ENCODE peak calls at places on chromosomes 7 and 10, in ten cellular contexts. K is hepatocyte, L is ovary, S is NB4, H is bronchial epithelial cell, A is transverse colon, Z is colonic mucosa, X is glutamatergic neuron, B is fibroblast of lung, R is heart right ventricle. D is an unnamed sample.

GRCh38 chr10:17109475-17110207 is 20.0 kb downstream of the CUBN start:
- DNase-seq in K (no peak), L (no peak), S (peak; percentile 4), H (peak; percentile 65), A (no peak), Z (no peak), X (no peak), B (peak; percentile 84), R (no peak), D (no peak)

GRCh38 chr7:122123746-122124145 is 20.3 kb downstream of the AASS start:
- DNase-seq in K (no peak), L (no peak), S (no peak), H (peak; percentile 56), A (no peak), Z (no peak), X (no peak), B (peak; percentile 56), R (no peak), D (no peak)

GRCh38 chr10:86411852-86412550 is 45.4 kb upstream of the GRID1 start:
- DNase-seq in K (no peak), L (no peak), S (no peak), H (no peak), A (no peak), Z (no peak), X (no peak), B (no peak), R (no peak), D (no peak)

GRCh38 chr7:121623130-121623872 is 227.2 kb upstream of the FAM3C start:
- DNase-seq in K (no peak), L (no peak), S (no peak), H (peak; percentile 18), A (no peak), Z (no peak), X (no peak), B (no peak), R (no peak), D (no peak)

GRCh38 chr10:59006511-59007306 is 169.7 kb upstream of the PHYHIPL start:
- DNase-seq in K (no peak), L (peak; percentile 49), S (peak; percentile 6), H (peak; percentile 60), A (no peak), Z (no peak), X (no peak), B (peak; percentile 84), R (peak; percentile 32), D (no peak)

GRCh38 chr7:117347962-117348672 is 25.3 kb upstream of the WNT2 start:
- DNase-seq in K (no peak), L (no peak), S (no peak), H (no peak), A (no peak), Z (no peak), X (no peak), B (no peak), R (no peak), D (no peak)

GRCh38 chr10:68636335-68636734 is 76.2 kb downstream of the TET1 start:
- DNase-seq in K (no peak), L (no peak), S (no peak), H (no peak), A (no peak), Z (no peak), X (no peak), B (no peak), R (no peak), D (no peak)

GRCh38 chr10:17257466-17258321 is 29.7 kb downstream of the VIM start:
- DNase-seq in K (peak; percentile 85), L (peak; percentile 42), S (peak; percentile 71), H (peak; percentile 62), A (peak; percentile 50), Z (peak; percentile 74), X (peak; percentile 31), B (peak; percentile 67), R (peak; percentile 65), D (peak; percentile 21)

GRCh38 chr7:97499204-97499603 is 232.7 kb upstream of the TAC1 start:
- DNase-seq in K (peak; percentile 55), L (no peak), S (peak; percentile 56), H (peak; percentile 46), A (peak; percentile 41), Z (peak; percentile 27), X (peak; percentile 39), B (no peak), R (no peak), D (no peak)

GRCh38 chr7:13850185-13850752 is 139.2 kb downstream of the ETV1 start:
- DNase-seq in K (peak; percentile 60), L (no peak), S (peak; percentile 96), H (peak; percentile 98), A (peak; percentile 11), Z (peak; percentile 31), X (no peak), B (peak; percentile 99), R (no peak), D (no peak)

GRCh38 chr7:16619979-16620408 is 25.6 kb downstream of the ANKMY2 start:
- DNase-seq in K (no peak), L (no peak), S (no peak), H (peak; percentile 55), A (no peak), Z (no peak), X (no peak), B (peak; percentile 45), R (no peak), D (no peak)

GRCh38 chr10:79292026-79292425 is 55.2 kb upstream of the PPIF start:
- DNase-seq in K (no peak), L (no peak), S (no peak), H (no peak), A (no peak), Z (no peak), X (no peak), B (no peak), R (no peak), D (no peak)

GRCh38 chr7:76077435-76077834 is 29.5 kb downstream of the MDH2 start:
- DNase-seq in K (no peak), L (no peak), S (peak; percentile 58), H (no peak), A (no peak), Z (no peak), X (no peak), B (peak; percentile 42), R (no peak), D (no peak)

GRCh38 chr10:102001435-102002068 is 54.4 kb downstream of the ARMH3 start:
- DNase-seq in K (no peak), L (no peak), S (no peak), H (no peak), A (no peak), Z (no peak), X (no peak), B (peak; percentile 9), R (no peak), D (no peak)

GRCh38 chr10:124005091-124005490 is 88.3 kb downstream of the CHST15 start:
- DNase-seq in K (no peak), L (no peak), S (no peak), H (no peak), A (no peak), Z (no peak), X (peak; percentile 6), B (no peak), R (no peak), D (no peak)

GRCh38 chr10:96614515-96614914 is 27.7 kb upstream of the TM9SF3 start:
- DNase-seq in K (peak; percentile 34), L (no peak), S (no peak), H (peak; percentile 86), A (no peak), Z (peak; percentile 76), X (no peak), B (peak; percentile 94), R (no peak), D (no peak)

DNA sequence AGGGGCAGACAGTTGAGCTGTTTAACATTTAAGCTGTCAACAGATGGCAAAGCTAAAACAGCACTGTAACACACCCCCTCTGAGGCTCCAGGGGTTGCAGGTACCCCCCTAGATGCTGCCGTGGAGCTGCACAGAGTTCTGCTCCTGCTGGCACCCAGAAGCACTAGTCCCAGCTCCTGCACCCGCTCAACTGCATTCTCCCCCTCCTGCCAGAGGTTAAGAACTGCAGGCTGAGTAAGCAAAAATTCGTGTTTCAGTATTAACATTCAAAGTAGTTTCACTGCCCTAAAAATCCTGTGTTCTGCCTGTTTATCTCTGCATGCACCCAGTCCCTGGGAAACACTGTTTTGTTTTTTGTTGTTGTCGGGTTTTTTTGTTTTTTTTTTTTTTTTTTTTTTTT is 790.8 kb upstream of the KCND2 start:
- DNase-seq in K (peak; percentile 58), L (no peak), S (peak; percentile 53), H (peak; percentile 23), A (no peak), Z (no peak), X (peak; percentile 48), B (peak; percentile 2), R (no peak), D (peak; percentile 39)
- TF ChIP-seq CTCF in K (peak; percentile 34), L (no peak), S (peak; percentile 33), H (peak; percentile 50), A (no peak), Z (no peak), X (peak; percentile 38), B (no peak), R (no peak), D (no peak)

DNA sequence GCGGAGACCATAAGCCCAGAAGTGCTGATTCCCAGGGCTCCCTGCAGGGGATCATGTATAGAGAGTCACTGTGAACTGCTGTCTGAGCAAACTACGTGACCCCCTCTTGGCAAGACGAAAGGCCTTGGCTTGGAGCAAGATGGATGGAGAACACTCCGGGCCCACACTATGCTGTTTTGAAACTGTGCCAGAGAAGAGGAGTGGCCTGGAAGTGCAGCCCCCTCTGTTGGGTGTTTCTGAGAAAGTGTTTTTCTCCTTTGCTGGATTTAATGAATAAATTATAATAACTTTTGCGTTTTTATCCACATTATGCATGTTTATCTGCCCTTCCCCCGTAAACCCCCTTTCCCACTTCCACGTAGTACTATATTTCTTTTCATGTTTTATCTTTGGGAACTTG is 639.3 kb upstream of the GALNT17 start:
- DNase-seq in K (no peak), L (no peak), S (no peak), H (no peak), A (no peak), Z (no peak), X (no peak), B (no peak), R (no peak), D (no peak)
- TF ChIP-seq CTCF in K (no peak), L (no peak), S (no peak), H (no peak), A (no peak), Z (no peak), X (no peak), B (no peak), R (no peak), D (no peak)

GRCh38 chr10:28587970-28588290 is 55.0 kb downstream of the WAC start:
- DNase-seq in K (peak; percentile 10), L (no peak), S (no peak), H (peak; percentile 33), A (no peak), Z (no peak), X (no peak), B (peak; percentile 77), R (no peak), D (no peak)
- TF ChIP-seq CTCF in K (peak; percentile 29), L (no peak), S (no peak), H (no peak), A (peak; percentile 9), Z (no peak), X (no peak), B (no peak), R (peak; percentile 27), D (no peak)

DNA sequence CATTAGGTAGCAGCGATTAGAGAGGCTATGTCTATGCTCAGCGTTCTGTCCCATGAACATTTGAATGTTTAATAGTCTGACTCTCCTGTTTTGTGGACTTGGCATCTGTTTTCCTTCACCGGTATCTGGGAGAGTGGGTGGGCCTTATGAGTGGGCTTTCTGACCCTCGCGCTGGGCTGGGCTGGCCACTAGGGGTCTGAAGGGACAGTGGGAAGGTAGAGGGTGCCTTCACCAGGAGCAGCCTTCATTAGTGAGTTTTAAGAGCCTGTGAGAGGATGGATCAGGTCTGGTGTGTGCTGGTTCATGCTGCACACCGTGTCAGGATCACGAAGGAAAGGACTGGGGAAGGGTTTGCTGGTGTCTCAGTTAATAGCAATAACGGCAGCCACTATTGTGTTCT is 33.4 kb downstream of the DCLRE1A start:
- DNase-seq in K (no peak), L (no peak), S (peak; percentile 25), H (no peak), A (no peak), Z (no peak), X (peak; percentile 49), B (no peak), R (no peak), D (no peak)
- TF ChIP-seq CTCF in K (no peak), L (no peak), S (peak; percentile 43), H (no peak), A (no peak), Z (no peak), X (peak; percentile 22), B (no peak), R (no peak), D (no peak)

D was measured in mesothelial cell of epicardium.